ENCODE peak calls at places on chromosome 15, in four cellular contexts. G, V, T and B are unnamed samples.

GRCh38 chr15:98483575-98484130 is 164.7 kb upstream of the IGF1R start:
- DNase-seq in V (no peak), G (no peak), T (no peak), B (no peak)

GRCh38 chr15:41945221-41945620 is 27.1 kb downstream of the EHD4 start:
- DNase-seq in G (no peak), V (no peak), T (no peak), B (no peak)

GRCh38 chr15:70892002-70892911 is at the start of the genes LRRC49 and THAP10:
- DNase-seq in G (peak; percentile 85), V (peak; percentile 33), T (peak; percentile 97), B (peak; percentile 93)

GRCh38 chr15:63979227-63979793 is 67.0 kb downstream of the DAPK2 start:
- DNase-seq in T (no peak), V (no peak), G (no peak), B (no peak)

GRCh38 chr15:57505056-57505713 is 86.5 kb upstream of the MYZAP start:
- DNase-seq in V (no peak), G (no peak), T (no peak), B (no peak)

GRCh38 chr15:40909662-40910625 is 15.7 kb downstream of the VPS18 start:
- DNase-seq in V (no peak), T (no peak), G (no peak), B (no peak)

GRCh38 chr15:57751177-57751800 is 44.8 kb downstream of the POLR2M start:
- DNase-seq in V (no peak), T (peak; percentile 34), G (no peak), B (no peak)

GRCh38 chr15:73930790-73931281 is 4.6 kb downstream of the LOXL1 start:
- DNase-seq in T (no peak), G (no peak), V (no peak), B (peak; percentile 81)

GRCh38 chr15:40978141-40978540 is 24.9 kb downstream of the CHAC1 start:
- DNase-seq in V (no peak), G (no peak), T (no peak), B (no peak)

GRCh38 chr15:71921191-71921590 is 110.8 kb downstream of the NR2E3 start:
- DNase-seq in V (no peak), G (no peak), T (peak; percentile 78), B (no peak)

GRCh38 chr15:58553365-58553918 is 121.7 kb downstream of the LIPC start:
- DNase-seq in G (no peak), V (no peak), T (no peak), B (no peak)

GRCh38 chr15:99212401-99212800 is 37.0 kb downstream of the TTC23 start:
- DNase-seq in V (no peak), G (no peak), T (no peak), B (no peak)

GRCh38 chr15:43118276-43118675 is 12.4 kb upstream of the UBR1 start:
- DNase-seq in V (no peak), T (no peak), G (no peak), B (no peak)

GRCh38 chr15:41207687-41208448 is 22.7 kb downstream of the EXD1 start:
- DNase-seq in T (peak; percentile 90), G (no peak), V (no peak), B (no peak)

GRCh38 chr15:73009306-73010091 is 42.8 kb upstream of the NEO1 start:
- DNase-seq in T (peak; percentile 68), G (no peak), V (no peak), B (no peak)

GRCh38 chr15:101528108-101528916 is 38.8 kb upstream of the PCSK6 start:
- DNase-seq in V (no peak), G (peak; percentile 71), T (no peak), B (peak; percentile 35)

GRCh38 chr15:41827290-41827879 is 507 bp upstream of the JMJD7 start:
- DNase-seq in V (peak; percentile 25), G (peak; percentile 29), T (no peak), B (no peak)

GRCh38 chr15:53987480-53987879 is 9.2 kb downstream of the UNC13C start:
- DNase-seq in T (no peak), G (no peak), V (no peak), B (no peak)

GRCh38 chr15:45457215-45457614 is 65.3 kb downstream of the SLC30A4 start:
- DNase-seq in T (peak; percentile 58), G (no peak), V (no peak), B (no peak)

GRCh38 chr15:56045068-56045748 is 51.8 kb upstream of the NEDD4 start:
- DNase-seq in T (peak; percentile 49), V (no peak), G (no peak), B (no peak)

GRCh38 chr15:74517096-74517495 is 23.9 kb upstream of the ARID3B start:
- DNase-seq in T (peak; percentile 72), G (no peak), V (no peak), B (no peak)

GRCh38 chr15:89975482-89976291 is 25.4 kb upstream of the ZNF710 start:
- DNase-seq in T (no peak), G (no peak), V (no peak), B (no peak)

GRCh38 chr15:51223771-51224229 is 114.6 kb downstream of the CYP19A1 start:
- DNase-seq in G (no peak), T (peak; percentile 61), V (no peak), B (peak; percentile 70)

GRCh38 chr15:39486546-39487081 is 94.3 kb upstream of the THBS1 start:
- DNase-seq in G (no peak), V (no peak), T (no peak), B (no peak)

GRCh38 chr15:57427367-57427821 is 51.1 kb downstream of the CGNL1 start:
- DNase-seq in V (no peak), T (peak; percentile 32), G (no peak), B (peak; percentile 78)

GRCh38 chr15:76153241-76154197 is 93.7 kb downstream of the TMEM266 start:
- DNase-seq in V (no peak), G (no peak), T (no peak), B (no peak)

GRCh38 chr15:91944334-91944733 is 90.8 kb downstream of the SLCO3A1 start:
- DNase-seq in T (no peak), G (no peak), V (no peak), B (no peak)
- H3K27ac ChIP-seq in T (peak overlapping the region; percentile 96), G (peak overlapping the region; percentile 84), V (no peak overlapping the region), B (no peak overlapping the region)

GRCh38 chr15:38024293-38025091 is 90.1 kb downstream of the TMCO5A start:
- DNase-seq in V (no peak), T (no peak), G (no peak), B (no peak)
- H3K27ac ChIP-seq in V (no peak overlapping the region), T (no peak overlapping the region), G (no peak overlapping the region), B (no peak overlapping the region)

GRCh38 chr15:66725468-66725785 is 23.4 kb downstream of the SMAD6 start:
- DNase-seq in T (no peak), V (no peak), G (no peak), B (no peak)
- H3K27ac ChIP-seq in T (no peak overlapping the region), V (no peak overlapping the region), G (no peak overlapping the region), B (peak overlapping the region; percentile 64)

DNA sequence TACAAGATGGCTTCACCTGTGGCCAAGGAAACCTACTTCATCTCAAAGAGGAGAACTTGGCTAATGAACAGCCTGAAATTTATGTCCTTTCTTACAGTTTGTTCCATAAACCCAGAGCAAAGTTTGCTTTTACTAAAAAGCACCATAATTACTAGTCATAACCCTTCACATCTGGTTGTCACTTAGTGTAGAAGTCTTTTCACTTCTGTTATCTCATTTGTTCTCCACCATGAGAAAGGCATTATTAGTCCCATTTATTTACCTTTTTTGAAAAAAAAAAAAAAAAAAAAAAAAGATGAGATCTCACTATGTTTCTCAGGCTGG is 76.2 kb upstream of the RNU6-1 start:
- DNase-seq in V (no peak), T (no peak), G (no peak), B (no peak)
- H3K27ac ChIP-seq in V (no peak overlapping the region), T (no peak overlapping the region), G (peak overlapping the region; percentile 81), B (peak overlapping the region; percentile 81)

DNA sequence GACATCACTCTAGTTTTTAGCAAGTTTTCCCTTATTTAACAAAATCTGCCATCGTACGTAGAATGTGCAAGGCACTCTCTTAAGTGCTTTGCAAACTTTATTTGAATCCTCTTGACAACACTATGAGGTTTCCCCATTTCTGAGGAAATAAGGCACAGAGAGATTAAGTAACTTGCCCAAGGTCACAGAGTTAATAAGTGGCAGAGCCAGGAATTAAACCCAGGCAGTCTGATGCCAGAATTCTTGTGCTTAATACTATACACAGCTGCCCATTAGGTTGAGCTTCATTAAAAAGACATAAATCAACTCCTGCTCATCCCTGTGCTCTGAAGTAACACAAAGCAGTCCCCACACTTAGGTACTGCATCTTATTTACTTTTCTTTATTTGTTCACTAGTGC is 138.5 kb upstream of the TPM1 start:
- DNase-seq in T (no peak), V (no peak), G (no peak), B (no peak)
- H3K27ac ChIP-seq in T (no peak overlapping the region), V (no peak overlapping the region), G (no peak overlapping the region), B (no peak overlapping the region)

GRCh38 chr15:88917764-88918163 is 4.6 kb upstream of the MFGE8 start:
- DNase-seq in G (no peak), V (no peak), T (no peak), B (no peak)

GRCh38 chr15:88915354-88915753 is 2.2 kb upstream of the MFGE8 start:
- DNase-seq in V (no peak), T (no peak), G (peak; percentile 3), B (peak; percentile 61)

GRCh38 chr15:88918738-88919137 is 5.6 kb upstream of the MFGE8 start:
- DNase-seq in T (peak; percentile 98), V (no peak), G (peak; percentile 74), B (peak; percentile 89)

GRCh38 chr15:88920186-88920891 is 7.2 kb upstream of the MFGE8 start:
- DNase-seq in G (no peak), T (peak; percentile 74), V (no peak), B (no peak)
- H3K27ac ChIP-seq in G (no peak overlapping the region), T (no peak overlapping the region), V (no peak overlapping the region), B (peak overlapping the region; percentile 26)

GRCh38 chr15:60573936-60574335 is 95.0 kb upstream of the ICE2 start:
- DNase-seq in V (peak; percentile 63), T (no peak), G (no peak), B (no peak)
- H3K27ac ChIP-seq in V (peak overlapping the region; percentile 74), T (no peak overlapping the region), G (no peak overlapping the region), B (no peak overlapping the region)